ENCODE peak calls at places on chromosomes 16 and 17, in ten cellular contexts. One of them, this sample, is unnamed.

GRCh38 chr16:74909665-74910064 is 75.3 kb downstream of the WDR59 start:
- DNase-seq in activated naive CD8-positive, alpha-beta T cell treated with anti-CD3 and anti-CD28 coated beads for 36 hours: no peak
- DNase-seq in RCC 7860: no peak
- DNase-seq in activated CD8-positive, alpha-beta memory T cell treated with anti-CD3 and anti-CD28 coated beads, Interleukin-2, amount 50 U/mL, for 48 hours: no peak
- DNase-seq in osteocyte: no peak
- DNase-seq in stomach: no peak
- DNase-seq in T-helper 17 cell: no peak
- DNase-seq in adrenal gland: no peak
- DNase-seq in AG09319: no peak
- DNase-seq in stimulated activated CD4-positive, alpha-beta T cell treated with anti-CD3 and anti-CD28 coated beads, Interleukin-12 subunit alpha, Interleukin-12 subunit beta, amount 100 ng/mL, for 4 hours: no peak
- DNase-seq in this sample: no peak

GRCh38 chr16:35207059-35207999 is 1747.9 kb downstream of the TP53TG3F start:
- DNase-seq in activated CD8-positive, alpha-beta memory T cell treated with anti-CD3 and anti-CD28 coated beads, Interleukin-2, amount 50 U/mL, for 48 hours: no peak
- DNase-seq in T-helper 17 cell: no peak
- DNase-seq in stimulated activated CD4-positive, alpha-beta T cell treated with anti-CD3 and anti-CD28 coated beads, Interleukin-12 subunit alpha, Interleukin-12 subunit beta, amount 100 ng/mL, for 4 hours: no peak
- DNase-seq in osteocyte: peak
- DNase-seq in stomach: no peak
- DNase-seq in activated naive CD8-positive, alpha-beta T cell treated with anti-CD3 and anti-CD28 coated beads for 36 hours: no peak
- DNase-seq in RCC 7860: no peak
- DNase-seq in adrenal gland: no peak
- DNase-seq in AG09319: no peak
- DNase-seq in this sample: no peak

GRCh38 chr17:65743313-65743665 is 181.8 kb upstream of the AXIN2 start:
- DNase-seq in T-helper 17 cell: no peak
- DNase-seq in osteocyte: no peak
- DNase-seq in stomach: no peak
- DNase-seq in adrenal gland: no peak
- DNase-seq in stimulated activated CD4-positive, alpha-beta T cell treated with anti-CD3 and anti-CD28 coated beads, Interleukin-12 subunit alpha, Interleukin-12 subunit beta, amount 100 ng/mL, for 4 hours: no peak
- DNase-seq in AG09319: no peak
- DNase-seq in RCC 7860: no peak
- DNase-seq in activated naive CD8-positive, alpha-beta T cell treated with anti-CD3 and anti-CD28 coated beads for 36 hours: no peak
- DNase-seq in activated CD8-positive, alpha-beta memory T cell treated with anti-CD3 and anti-CD28 coated beads, Interleukin-2, amount 50 U/mL, for 48 hours: no peak
- DNase-seq in this sample: no peak

GRCh38 chr16:86824751-86825310 is 246.5 kb downstream of the FOXL1 start:
- DNase-seq in stomach: no peak
- DNase-seq in osteocyte: no peak
- DNase-seq in RCC 7860: peak
- DNase-seq in activated CD8-positive, alpha-beta memory T cell treated with anti-CD3 and anti-CD28 coated beads, Interleukin-2, amount 50 U/mL, for 48 hours: no peak
- DNase-seq in activated naive CD8-positive, alpha-beta T cell treated with anti-CD3 and anti-CD28 coated beads for 36 hours: no peak
- DNase-seq in stimulated activated CD4-positive, alpha-beta T cell treated with anti-CD3 and anti-CD28 coated beads, Interleukin-12 subunit alpha, Interleukin-12 subunit beta, amount 100 ng/mL, for 4 hours: no peak
- DNase-seq in adrenal gland: no peak
- DNase-seq in T-helper 17 cell: no peak
- DNase-seq in AG09319: no peak
- DNase-seq in this sample: no peak

GRCh38 chr16:1488054-1488601 is 616 bp downstream of the PTX4 start:
- DNase-seq in activated naive CD8-positive, alpha-beta T cell treated with anti-CD3 and anti-CD28 coated beads for 36 hours: no peak
- DNase-seq in AG09319: no peak
- DNase-seq in osteocyte: no peak
- DNase-seq in activated CD8-positive, alpha-beta memory T cell treated with anti-CD3 and anti-CD28 coated beads, Interleukin-2, amount 50 U/mL, for 48 hours: no peak
- DNase-seq in stomach: no peak
- DNase-seq in T-helper 17 cell: no peak
- DNase-seq in RCC 7860: no peak
- DNase-seq in adrenal gland: no peak
- DNase-seq in stimulated activated CD4-positive, alpha-beta T cell treated with anti-CD3 and anti-CD28 coated beads, Interleukin-12 subunit alpha, Interleukin-12 subunit beta, amount 100 ng/mL, for 4 hours: no peak
- DNase-seq in this sample: no peak

GRCh38 chr16:46731691-46732555 is 16.2 kb downstream of the MYLK3 start:
- DNase-seq in stimulated activated CD4-positive, alpha-beta T cell treated with anti-CD3 and anti-CD28 coated beads, Interleukin-12 subunit alpha, Interleukin-12 subunit beta, amount 100 ng/mL, for 4 hours: no peak
- DNase-seq in AG09319: no peak
- DNase-seq in activated CD8-positive, alpha-beta memory T cell treated with anti-CD3 and anti-CD28 coated beads, Interleukin-2, amount 50 U/mL, for 48 hours: peak
- DNase-seq in RCC 7860: no peak
- DNase-seq in T-helper 17 cell: no peak
- DNase-seq in stomach: no peak
- DNase-seq in adrenal gland: no peak
- DNase-seq in activated naive CD8-positive, alpha-beta T cell treated with anti-CD3 and anti-CD28 coated beads for 36 hours: no peak
- DNase-seq in osteocyte: no peak
- DNase-seq in this sample: no peak

GRCh38 chr17:4332296-4332970 is 34.0 kb downstream of the UBE2G1 start:
- DNase-seq in osteocyte: no peak
- DNase-seq in activated naive CD8-positive, alpha-beta T cell treated with anti-CD3 and anti-CD28 coated beads for 36 hours: no peak
- DNase-seq in stomach: no peak
- DNase-seq in stimulated activated CD4-positive, alpha-beta T cell treated with anti-CD3 and anti-CD28 coated beads, Interleukin-12 subunit alpha, Interleukin-12 subunit beta, amount 100 ng/mL, for 4 hours: no peak
- DNase-seq in T-helper 17 cell: no peak
- DNase-seq in activated CD8-positive, alpha-beta memory T cell treated with anti-CD3 and anti-CD28 coated beads, Interleukin-2, amount 50 U/mL, for 48 hours: no peak
- DNase-seq in AG09319: no peak
- DNase-seq in adrenal gland: no peak
- DNase-seq in RCC 7860: peak
- DNase-seq in this sample: no peak

GRCh38 chr17:75684924-75685323 is 17.8 kb downstream of the SAP30BP start:
- DNase-seq in osteocyte: no peak
- DNase-seq in T-helper 17 cell: no peak
- DNase-seq in stimulated activated CD4-positive, alpha-beta T cell treated with anti-CD3 and anti-CD28 coated beads, Interleukin-12 subunit alpha, Interleukin-12 subunit beta, amount 100 ng/mL, for 4 hours: no peak
- DNase-seq in stomach: peak
- DNase-seq in activated CD8-positive, alpha-beta memory T cell treated with anti-CD3 and anti-CD28 coated beads, Interleukin-2, amount 50 U/mL, for 48 hours: no peak
- DNase-seq in adrenal gland: no peak
- DNase-seq in activated naive CD8-positive, alpha-beta T cell treated with anti-CD3 and anti-CD28 coated beads for 36 hours: no peak
- DNase-seq in AG09319: no peak
- DNase-seq in RCC 7860: no peak
- DNase-seq in this sample: no peak

GRCh38 chr16:72474511-72475123 is 302.7 kb upstream of the PMFBP1 start:
- DNase-seq in adrenal gland: no peak
- DNase-seq in AG09319: no peak
- DNase-seq in RCC 7860: peak
- DNase-seq in osteocyte: no peak
- DNase-seq in stimulated activated CD4-positive, alpha-beta T cell treated with anti-CD3 and anti-CD28 coated beads, Interleukin-12 subunit alpha, Interleukin-12 subunit beta, amount 100 ng/mL, for 4 hours: no peak
- DNase-seq in activated CD8-positive, alpha-beta memory T cell treated with anti-CD3 and anti-CD28 coated beads, Interleukin-2, amount 50 U/mL, for 48 hours: no peak
- DNase-seq in activated naive CD8-positive, alpha-beta T cell treated with anti-CD3 and anti-CD28 coated beads for 36 hours: no peak
- DNase-seq in T-helper 17 cell: no peak
- DNase-seq in stomach: no peak
- DNase-seq in this sample: no peak

GRCh38 chr17:48892940-48893645 is 506 bp downstream of the ATP5MC1 start:
- DNase-seq in activated naive CD8-positive, alpha-beta T cell treated with anti-CD3 and anti-CD28 coated beads for 36 hours: no peak
- DNase-seq in RCC 7860: no peak
- DNase-seq in adrenal gland: no peak
- DNase-seq in stomach: no peak
- DNase-seq in T-helper 17 cell: no peak
- DNase-seq in stimulated activated CD4-positive, alpha-beta T cell treated with anti-CD3 and anti-CD28 coated beads, Interleukin-12 subunit alpha, Interleukin-12 subunit beta, amount 100 ng/mL, for 4 hours: no peak
- DNase-seq in AG09319: no peak
- DNase-seq in activated CD8-positive, alpha-beta memory T cell treated with anti-CD3 and anti-CD28 coated beads, Interleukin-2, amount 50 U/mL, for 48 hours: no peak
- DNase-seq in osteocyte: no peak
- DNase-seq in this sample: peak

GRCh38 chr16:57591870-57592485 is 36.5 kb upstream of the ADGRG1 start:
- DNase-seq in osteocyte: peak
- DNase-seq in AG09319: no peak
- DNase-seq in adrenal gland: no peak
- DNase-seq in RCC 7860: no peak
- DNase-seq in stimulated activated CD4-positive, alpha-beta T cell treated with anti-CD3 and anti-CD28 coated beads, Interleukin-12 subunit alpha, Interleukin-12 subunit beta, amount 100 ng/mL, for 4 hours: no peak
- DNase-seq in activated naive CD8-positive, alpha-beta T cell treated with anti-CD3 and anti-CD28 coated beads for 36 hours: no peak
- DNase-seq in T-helper 17 cell: no peak
- DNase-seq in stomach: no peak
- DNase-seq in activated CD8-positive, alpha-beta memory T cell treated with anti-CD3 and anti-CD28 coated beads, Interleukin-2, amount 50 U/mL, for 48 hours: peak
- DNase-seq in this sample: no peak

GRCh38 chr17:4657678-4658077 is 16.2 kb upstream of the ALOX15 start:
- DNase-seq in activated naive CD8-positive, alpha-beta T cell treated with anti-CD3 and anti-CD28 coated beads for 36 hours: no peak
- DNase-seq in T-helper 17 cell: no peak
- DNase-seq in AG09319: no peak
- DNase-seq in activated CD8-positive, alpha-beta memory T cell treated with anti-CD3 and anti-CD28 coated beads, Interleukin-2, amount 50 U/mL, for 48 hours: no peak
- DNase-seq in adrenal gland: no peak
- DNase-seq in stomach: no peak
- DNase-seq in RCC 7860: no peak
- DNase-seq in osteocyte: no peak
- DNase-seq in stimulated activated CD4-positive, alpha-beta T cell treated with anti-CD3 and anti-CD28 coated beads, Interleukin-12 subunit alpha, Interleukin-12 subunit beta, amount 100 ng/mL, for 4 hours: no peak
- DNase-seq in this sample: no peak

GRCh38 chr17:31461227-31461810 is 69.8 kb downstream of the RAB11FIP4 start:
- DNase-seq in adrenal gland: no peak
- DNase-seq in AG09319: no peak
- DNase-seq in T-helper 17 cell: no peak
- DNase-seq in osteocyte: no peak
- DNase-seq in stomach: no peak
- DNase-seq in activated naive CD8-positive, alpha-beta T cell treated with anti-CD3 and anti-CD28 coated beads for 36 hours: no peak
- DNase-seq in RCC 7860: no peak
- DNase-seq in stimulated activated CD4-positive, alpha-beta T cell treated with anti-CD3 and anti-CD28 coated beads, Interleukin-12 subunit alpha, Interleukin-12 subunit beta, amount 100 ng/mL, for 4 hours: no peak
- DNase-seq in activated CD8-positive, alpha-beta memory T cell treated with anti-CD3 and anti-CD28 coated beads, Interleukin-2, amount 50 U/mL, for 48 hours: no peak
- DNase-seq in this sample: no peak

GRCh38 chr17:75589017-75589918 is 1.7 kb downstream of the MYO15B start:
- DNase-seq in T-helper 17 cell: peak
- DNase-seq in stimulated activated CD4-positive, alpha-beta T cell treated with anti-CD3 and anti-CD28 coated beads, Interleukin-12 subunit alpha, Interleukin-12 subunit beta, amount 100 ng/mL, for 4 hours: peak
- DNase-seq in adrenal gland: peak
- DNase-seq in AG09319: peak
- DNase-seq in osteocyte: peak
- DNase-seq in stomach: peak
- DNase-seq in activated naive CD8-positive, alpha-beta T cell treated with anti-CD3 and anti-CD28 coated beads for 36 hours: peak
- DNase-seq in activated CD8-positive, alpha-beta memory T cell treated with anti-CD3 and anti-CD28 coated beads, Interleukin-2, amount 50 U/mL, for 48 hours: peak
- DNase-seq in RCC 7860: peak
- DNase-seq in this sample: peak

GRCh38 chr17:46020998-46021397 is 21.9 kb downstream of the STH start:
- DNase-seq in stomach: no peak
- DNase-seq in AG09319: no peak
- DNase-seq in activated naive CD8-positive, alpha-beta T cell treated with anti-CD3 and anti-CD28 coated beads for 36 hours: no peak
- DNase-seq in stimulated activated CD4-positive, alpha-beta T cell treated with anti-CD3 and anti-CD28 coated beads, Interleukin-12 subunit alpha, Interleukin-12 subunit beta, amount 100 ng/mL, for 4 hours: no peak
- DNase-seq in activated CD8-positive, alpha-beta memory T cell treated with anti-CD3 and anti-CD28 coated beads, Interleukin-2, amount 50 U/mL, for 48 hours: no peak
- DNase-seq in RCC 7860: no peak
- DNase-seq in osteocyte: no peak
- DNase-seq in T-helper 17 cell: no peak
- DNase-seq in adrenal gland: no peak
- DNase-seq in this sample: no peak

GRCh38 chr17:38608648-38609047 is 2.9 kb upstream of the SRCIN1 start:
- DNase-seq in stimulated activated CD4-positive, alpha-beta T cell treated with anti-CD3 and anti-CD28 coated beads, Interleukin-12 subunit alpha, Interleukin-12 subunit beta, amount 100 ng/mL, for 4 hours: no peak
- DNase-seq in AG09319: no peak
- DNase-seq in T-helper 17 cell: no peak
- DNase-seq in RCC 7860: no peak
- DNase-seq in stomach: peak
- DNase-seq in adrenal gland: no peak
- DNase-seq in activated naive CD8-positive, alpha-beta T cell treated with anti-CD3 and anti-CD28 coated beads for 36 hours: no peak
- DNase-seq in osteocyte: no peak
- DNase-seq in activated CD8-positive, alpha-beta memory T cell treated with anti-CD3 and anti-CD28 coated beads, Interleukin-2, amount 50 U/mL, for 48 hours: no peak
- DNase-seq in this sample: no peak

GRCh38 chr16:29029168-29029994 is 44.5 kb downstream of the LAT start:
- DNase-seq in stimulated activated CD4-positive, alpha-beta T cell treated with anti-CD3 and anti-CD28 coated beads, Interleukin-12 subunit alpha, Interleukin-12 subunit beta, amount 100 ng/mL, for 4 hours: peak
- DNase-seq in activated CD8-positive, alpha-beta memory T cell treated with anti-CD3 and anti-CD28 coated beads, Interleukin-2, amount 50 U/mL, for 48 hours: peak
- DNase-seq in RCC 7860: peak
- DNase-seq in activated naive CD8-positive, alpha-beta T cell treated with anti-CD3 and anti-CD28 coated beads for 36 hours: peak
- DNase-seq in T-helper 17 cell: no peak
- DNase-seq in stomach: no peak
- DNase-seq in adrenal gland: peak
- DNase-seq in osteocyte: peak
- DNase-seq in AG09319: peak
- DNase-seq in this sample: no peak

GRCh38 chr16:78237346-78237745 is 137.9 kb downstream of the WWOX start:
- DNase-seq in AG09319: no peak
- DNase-seq in stomach: no peak
- DNase-seq in stimulated activated CD4-positive, alpha-beta T cell treated with anti-CD3 and anti-CD28 coated beads, Interleukin-12 subunit alpha, Interleukin-12 subunit beta, amount 100 ng/mL, for 4 hours: no peak
- DNase-seq in T-helper 17 cell: no peak
- DNase-seq in RCC 7860: no peak
- DNase-seq in activated CD8-positive, alpha-beta memory T cell treated with anti-CD3 and anti-CD28 coated beads, Interleukin-2, amount 50 U/mL, for 48 hours: no peak
- DNase-seq in osteocyte: no peak
- DNase-seq in adrenal gland: no peak
- DNase-seq in activated naive CD8-positive, alpha-beta T cell treated with anti-CD3 and anti-CD28 coated beads for 36 hours: no peak
- DNase-seq in this sample: no peak

GRCh38 chr17:7213895-7214299 is 5.7 kb downstream of the DLG4 start:
- DNase-seq in activated CD8-positive, alpha-beta memory T cell treated with anti-CD3 and anti-CD28 coated beads, Interleukin-2, amount 50 U/mL, for 48 hours: no peak
- DNase-seq in stimulated activated CD4-positive, alpha-beta T cell treated with anti-CD3 and anti-CD28 coated beads, Interleukin-12 subunit alpha, Interleukin-12 subunit beta, amount 100 ng/mL, for 4 hours: no peak
- DNase-seq in adrenal gland: peak
- DNase-seq in AG09319: no peak
- DNase-seq in activated naive CD8-positive, alpha-beta T cell treated with anti-CD3 and anti-CD28 coated beads for 36 hours: no peak
- DNase-seq in stomach: peak
- DNase-seq in RCC 7860: peak
- DNase-seq in osteocyte: no peak
- DNase-seq in T-helper 17 cell: peak
- DNase-seq in this sample: no peak

GRCh38 chr16:83402160-83402794 is 405.5 kb upstream of the HSBP1 start:
- DNase-seq in osteocyte: no peak
- DNase-seq in AG09319: no peak
- DNase-seq in activated naive CD8-positive, alpha-beta T cell treated with anti-CD3 and anti-CD28 coated beads for 36 hours: no peak
- DNase-seq in stimulated activated CD4-positive, alpha-beta T cell treated with anti-CD3 and anti-CD28 coated beads, Interleukin-12 subunit alpha, Interleukin-12 subunit beta, amount 100 ng/mL, for 4 hours: no peak
- DNase-seq in adrenal gland: no peak
- DNase-seq in RCC 7860: no peak
- DNase-seq in activated CD8-positive, alpha-beta memory T cell treated with anti-CD3 and anti-CD28 coated beads, Interleukin-2, amount 50 U/mL, for 48 hours: no peak
- DNase-seq in T-helper 17 cell: no peak
- DNase-seq in stomach: no peak
- DNase-seq in this sample: no peak

GRCh38 chr16:27286446-27286845 is 17.9 kb upstream of the NSMCE1 start:
- DNase-seq in adrenal gland: no peak
- DNase-seq in T-helper 17 cell: no peak
- DNase-seq in AG09319: peak
- DNase-seq in RCC 7860: peak
- DNase-seq in activated naive CD8-positive, alpha-beta T cell treated with anti-CD3 and anti-CD28 coated beads for 36 hours: no peak
- DNase-seq in stimulated activated CD4-positive, alpha-beta T cell treated with anti-CD3 and anti-CD28 coated beads, Interleukin-12 subunit alpha, Interleukin-12 subunit beta, amount 100 ng/mL, for 4 hours: no peak
- DNase-seq in activated CD8-positive, alpha-beta memory T cell treated with anti-CD3 and anti-CD28 coated beads, Interleukin-2, amount 50 U/mL, for 48 hours: peak
- DNase-seq in osteocyte: peak
- DNase-seq in stomach: no peak
- DNase-seq in this sample: no peak

GRCh38 chr17:61478026-61478789 is 26.0 kb downstream of the TBX4 start:
- DNase-seq in adrenal gland: no peak
- DNase-seq in activated naive CD8-positive, alpha-beta T cell treated with anti-CD3 and anti-CD28 coated beads for 36 hours: no peak
- DNase-seq in osteocyte: no peak
- DNase-seq in activated CD8-positive, alpha-beta memory T cell treated with anti-CD3 and anti-CD28 coated beads, Interleukin-2, amount 50 U/mL, for 48 hours: no peak
- DNase-seq in RCC 7860: no peak
- DNase-seq in T-helper 17 cell: no peak
- DNase-seq in stimulated activated CD4-positive, alpha-beta T cell treated with anti-CD3 and anti-CD28 coated beads, Interleukin-12 subunit alpha, Interleukin-12 subunit beta, amount 100 ng/mL, for 4 hours: no peak
- DNase-seq in AG09319: no peak
- DNase-seq in stomach: no peak
- DNase-seq in this sample: no peak

GRCh38 chr16:11495066-11495407 is 91.7 kb downstream of the LITAF start:
- DNase-seq in AG09319: no peak
- DNase-seq in activated naive CD8-positive, alpha-beta T cell treated with anti-CD3 and anti-CD28 coated beads for 36 hours: no peak
- DNase-seq in adrenal gland: no peak
- DNase-seq in activated CD8-positive, alpha-beta memory T cell treated with anti-CD3 and anti-CD28 coated beads, Interleukin-2, amount 50 U/mL, for 48 hours: no peak
- DNase-seq in T-helper 17 cell: no peak
- DNase-seq in stomach: no peak
- DNase-seq in RCC 7860: no peak
- DNase-seq in osteocyte: no peak
- DNase-seq in stimulated activated CD4-positive, alpha-beta T cell treated with anti-CD3 and anti-CD28 coated beads, Interleukin-12 subunit alpha, Interleukin-12 subunit beta, amount 100 ng/mL, for 4 hours: no peak
- DNase-seq in this sample: no peak

GRCh38 chr16:54398986-54399385 is 112.4 kb upstream of the IRX3 start:
- DNase-seq in AG09319: no peak
- DNase-seq in stomach: no peak
- DNase-seq in osteocyte: no peak
- DNase-seq in activated CD8-positive, alpha-beta memory T cell treated with anti-CD3 and anti-CD28 coated beads, Interleukin-2, amount 50 U/mL, for 48 hours: no peak
- DNase-seq in T-helper 17 cell: no peak
- DNase-seq in RCC 7860: no peak
- DNase-seq in activated naive CD8-positive, alpha-beta T cell treated with anti-CD3 and anti-CD28 coated beads for 36 hours: no peak
- DNase-seq in stimulated activated CD4-positive, alpha-beta T cell treated with anti-CD3 and anti-CD28 coated beads, Interleukin-12 subunit alpha, Interleukin-12 subunit beta, amount 100 ng/mL, for 4 hours: no peak
- DNase-seq in adrenal gland: no peak
- DNase-seq in this sample: no peak

GRCh38 chr17:49859991-49860953 is 12.4 kb upstream of the TAC4 start:
- DNase-seq in activated naive CD8-positive, alpha-beta T cell treated with anti-CD3 and anti-CD28 coated beads for 36 hours: no peak
- DNase-seq in T-helper 17 cell: no peak
- DNase-seq in activated CD8-positive, alpha-beta memory T cell treated with anti-CD3 and anti-CD28 coated beads, Interleukin-2, amount 50 U/mL, for 48 hours: no peak
- DNase-seq in stimulated activated CD4-positive, alpha-beta T cell treated with anti-CD3 and anti-CD28 coated beads, Interleukin-12 subunit alpha, Interleukin-12 subunit beta, amount 100 ng/mL, for 4 hours: no peak
- DNase-seq in AG09319: no peak
- DNase-seq in RCC 7860: no peak
- DNase-seq in stomach: peak
- DNase-seq in adrenal gland: peak
- DNase-seq in osteocyte: no peak
- DNase-seq in this sample: no peak

GRCh38 chr16:15949210-15950166 is at the start of gene ABCC1:
- DNase-seq in stimulated activated CD4-positive, alpha-beta T cell treated with anti-CD3 and anti-CD28 coated beads, Interleukin-12 subunit alpha, Interleukin-12 subunit beta, amount 100 ng/mL, for 4 hours: peak
- DNase-seq in T-helper 17 cell: peak
- DNase-seq in activated CD8-positive, alpha-beta memory T cell treated with anti-CD3 and anti-CD28 coated beads, Interleukin-2, amount 50 U/mL, for 48 hours: peak
- DNase-seq in AG09319: no peak
- DNase-seq in stomach: peak
- DNase-seq in osteocyte: no peak
- DNase-seq in adrenal gland: peak
- DNase-seq in RCC 7860: no peak
- DNase-seq in activated naive CD8-positive, alpha-beta T cell treated with anti-CD3 and anti-CD28 coated beads for 36 hours: peak
- DNase-seq in this sample: peak

GRCh38 chr16:63230383-63230782 is 1194.1 kb upstream of the CDH8 start:
- DNase-seq in osteocyte: no peak
- DNase-seq in stomach: no peak
- DNase-seq in T-helper 17 cell: no peak
- DNase-seq in stimulated activated CD4-positive, alpha-beta T cell treated with anti-CD3 and anti-CD28 coated beads, Interleukin-12 subunit alpha, Interleukin-12 subunit beta, amount 100 ng/mL, for 4 hours: no peak
- DNase-seq in RCC 7860: no peak
- DNase-seq in activated CD8-positive, alpha-beta memory T cell treated with anti-CD3 and anti-CD28 coated beads, Interleukin-2, amount 50 U/mL, for 48 hours: no peak
- DNase-seq in activated naive CD8-positive, alpha-beta T cell treated with anti-CD3 and anti-CD28 coated beads for 36 hours: no peak
- DNase-seq in AG09319: no peak
- DNase-seq in adrenal gland: no peak
- DNase-seq in this sample: no peak

GRCh38 chr17:78986048-78986648 is 6.4 kb upstream of the LGALS3BP start:
- DNase-seq in AG09319: no peak
- DNase-seq in T-helper 17 cell: no peak
- DNase-seq in RCC 7860: no peak
- DNase-seq in adrenal gland: peak
- DNase-seq in stimulated activated CD4-positive, alpha-beta T cell treated with anti-CD3 and anti-CD28 coated beads, Interleukin-12 subunit alpha, Interleukin-12 subunit beta, amount 100 ng/mL, for 4 hours: no peak
- DNase-seq in osteocyte: no peak
- DNase-seq in activated naive CD8-positive, alpha-beta T cell treated with anti-CD3 and anti-CD28 coated beads for 36 hours: no peak
- DNase-seq in stomach: peak
- DNase-seq in activated CD8-positive, alpha-beta memory T cell treated with anti-CD3 and anti-CD28 coated beads, Interleukin-2, amount 50 U/mL, for 48 hours: no peak
- DNase-seq in this sample: no peak

This sample was measured in naive B cell.